ENCODE peak calls at places on chromosomes 16 and 17, in five cellular contexts. One of them, this sample, is unnamed.
A peak's percentile ranks its signal among the peaks of the same experiment; 100 is the strongest.

GRCh38 chr16:411576-412265 is 10.0 kb downstream of the DECR2 start:
- DNase-seq in GDM1: no peak
- DNase-seq in HTR-8/SVneo: no peak
- DNase-seq in lung: no peak
- DNase-seq in mammary epithelial cell: no peak
- DNase-seq in this sample: no peak

GRCh38 chr17:67829331-67829730 is 4.0 kb downstream of the BPTF start:
- DNase-seq in HTR-8/SVneo: no peak
- DNase-seq in lung: no peak
- DNase-seq in GDM1: no peak
- DNase-seq in mammary epithelial cell: peak; percentile 30
- DNase-seq in this sample: peak; percentile 63

GRCh38 chr17:1474402-1475189 is 17.9 kb downstream of the MYO1C start:
- DNase-seq in mammary epithelial cell: no peak
- DNase-seq in HTR-8/SVneo: no peak
- DNase-seq in GDM1: no peak
- DNase-seq in lung: no peak
- DNase-seq in this sample: no peak

GRCh38 chr16:58475220-58475619 is 24.7 kb upstream of the NDRG4 start:
- DNase-seq in lung: no peak
- DNase-seq in GDM1: no peak
- DNase-seq in HTR-8/SVneo: no peak
- DNase-seq in mammary epithelial cell: no peak
- DNase-seq in this sample: no peak

GRCh38 chr16:79367822-79368221 is 232.7 kb downstream of the MAF start:
- DNase-seq in lung: no peak
- DNase-seq in GDM1: no peak
- DNase-seq in HTR-8/SVneo: no peak
- DNase-seq in mammary epithelial cell: no peak
- DNase-seq in this sample: no peak

GRCh38 chr16:84323626-84324025 is 28.9 kb downstream of the WFDC1 start:
- DNase-seq in mammary epithelial cell: peak; percentile 20
- DNase-seq in HTR-8/SVneo: no peak
- DNase-seq in GDM1: no peak
- DNase-seq in lung: no peak
- DNase-seq in this sample: no peak

GRCh38 chr17:63682981-63683380 is 16.9 kb downstream of the LIMD2 start:
- DNase-seq in lung: no peak
- DNase-seq in GDM1: no peak
- DNase-seq in mammary epithelial cell: no peak
- DNase-seq in HTR-8/SVneo: no peak
- DNase-seq in this sample: no peak

GRCh38 chr17:68707032-68707431 is 105.9 kb upstream of the FAM20A start:
- DNase-seq in GDM1: no peak
- DNase-seq in mammary epithelial cell: peak; percentile 82
- DNase-seq in HTR-8/SVneo: peak; percentile 20
- DNase-seq in lung: no peak
- DNase-seq in this sample: peak; percentile 11

GRCh38 chr17:52751051-52751450 is 592.5 kb upstream of the CA10 start:
- DNase-seq in mammary epithelial cell: no peak
- DNase-seq in HTR-8/SVneo: no peak
- DNase-seq in GDM1: no peak
- DNase-seq in lung: no peak
- DNase-seq in this sample: no peak

GRCh38 chr16:81798311-81799137 is 19.4 kb downstream of the PLCG2 start:
- DNase-seq in HTR-8/SVneo: no peak
- DNase-seq in GDM1: peak; percentile 29
- DNase-seq in mammary epithelial cell: no peak
- DNase-seq in lung: no peak
- DNase-seq in this sample: no peak

GRCh38 chr17:59349178-59349577 is 17.7 kb downstream of the YPEL2 start:
- DNase-seq in HTR-8/SVneo: no peak
- DNase-seq in GDM1: no peak
- DNase-seq in lung: no peak
- DNase-seq in mammary epithelial cell: no peak
- DNase-seq in this sample: no peak

GRCh38 chr17:59361386-59361785 is 29.9 kb downstream of the YPEL2 start:
- DNase-seq in GDM1: no peak
- DNase-seq in lung: no peak
- DNase-seq in mammary epithelial cell: peak; percentile 86
- DNase-seq in HTR-8/SVneo: peak; percentile 75
- DNase-seq in this sample: peak; percentile 62

GRCh38 chr17:79188048-79188447 is 113.4 kb downstream of the ENGASE start:
- DNase-seq in lung: no peak
- DNase-seq in GDM1: no peak
- DNase-seq in HTR-8/SVneo: peak; percentile 60
- DNase-seq in mammary epithelial cell: no peak
- DNase-seq in this sample: peak; percentile 42

GRCh38 chr17:51078009-51078592 is 42.6 kb downstream of the SPAG9 start:
- DNase-seq in GDM1: no peak
- DNase-seq in lung: peak; percentile 54
- DNase-seq in HTR-8/SVneo: no peak
- DNase-seq in mammary epithelial cell: no peak
- DNase-seq in this sample: no peak

GRCh38 chr17:65185060-65185459 is 47.9 kb downstream of the RGS9 start:
- DNase-seq in HTR-8/SVneo: no peak
- DNase-seq in lung: no peak
- DNase-seq in GDM1: no peak
- DNase-seq in mammary epithelial cell: no peak
- DNase-seq in this sample: no peak

GRCh38 chr17:27888945-27889344 is 4.2 kb downstream of the LYRM9 start:
- DNase-seq in GDM1: no peak
- DNase-seq in mammary epithelial cell: no peak
- DNase-seq in lung: peak; percentile 52
- DNase-seq in HTR-8/SVneo: peak; percentile 65
- DNase-seq in this sample: no peak

GRCh38 chr16:54930034-54930938 is at the start of gene IRX5:
- DNase-seq in mammary epithelial cell: peak; percentile 97
- DNase-seq in lung: peak; percentile 93
- DNase-seq in GDM1: peak; percentile 87
- DNase-seq in HTR-8/SVneo: no peak
- DNase-seq in this sample: peak; percentile 12

GRCh38 chr17:18108400-18109312 is at the start of gene MYO15A:
- DNase-seq in GDM1: no peak
- DNase-seq in mammary epithelial cell: no peak
- DNase-seq in HTR-8/SVneo: no peak
- DNase-seq in lung: no peak
- DNase-seq in this sample: no peak

GRCh38 chr17:42519546-42520444 is 16.2 kb upstream of the NAGLU start:
- DNase-seq in HTR-8/SVneo: peak; percentile 95
- DNase-seq in mammary epithelial cell: peak; percentile 86
- DNase-seq in lung: peak; percentile 86
- DNase-seq in GDM1: peak; percentile 5
- DNase-seq in this sample: peak; percentile 91

GRCh38 chr17:38447502-38448095 is 19.3 kb downstream of the ARHGAP23 start:
- DNase-seq in mammary epithelial cell: no peak
- DNase-seq in HTR-8/SVneo: no peak
- DNase-seq in lung: no peak
- DNase-seq in GDM1: no peak
- DNase-seq in this sample: no peak

GRCh38 chr16:67641779-67642708 is 2.9 kb upstream of the CARMIL2 start:
- DNase-seq in mammary epithelial cell: peak; percentile 52
- DNase-seq in HTR-8/SVneo: no peak
- DNase-seq in lung: peak; percentile 74
- DNase-seq in GDM1: no peak
- DNase-seq in this sample: peak; percentile 15

GRCh38 chr16:66475232-66475631 is 48.1 kb downstream of the BEAN1 start:
- DNase-seq in GDM1: no peak
- DNase-seq in lung: no peak
- DNase-seq in HTR-8/SVneo: no peak
- DNase-seq in mammary epithelial cell: no peak
- DNase-seq in this sample: no peak

GRCh38 chr16:28495098-28495793 is 803 bp downstream of the APOBR start:
- DNase-seq in HTR-8/SVneo: no peak
- DNase-seq in GDM1: no peak
- DNase-seq in lung: no peak
- DNase-seq in mammary epithelial cell: no peak
- DNase-seq in this sample: no peak

GRCh38 chr16:84174396-84174795 is 12.5 kb downstream of the TAF1C start:
- DNase-seq in GDM1: no peak
- DNase-seq in mammary epithelial cell: no peak
- DNase-seq in HTR-8/SVneo: no peak
- DNase-seq in lung: no peak
- DNase-seq in this sample: no peak

GRCh38 chr16:64489449-64489848 is 632.4 kb downstream of the CDH11 start:
- DNase-seq in GDM1: no peak
- DNase-seq in HTR-8/SVneo: no peak
- DNase-seq in mammary epithelial cell: no peak
- DNase-seq in lung: no peak
- DNase-seq in this sample: no peak